ENCODE peak calls at places on chromosome 21, in four cellular contexts. I, O, D and A are unnamed samples.

GRCh38 chr21:42092805-42093590 is 21.9 kb downstream of the UMODL1 start:
- DNase-seq in I (no peak), O (no peak), D (no peak), A (no peak)

GRCh38 chr21:43918385-43918947 is 53.4 kb downstream of the AGPAT3 start:
- DNase-seq in I (no peak), O (no peak), D (no peak), A (no peak)

GRCh38 chr21:43268086-43268803 is 99.4 kb downstream of the CRYAA start:
- DNase-seq in I (peak; percentile 39), O (no peak), D (no peak), A (no peak)

GRCh38 chr21:44425307-44425894 is 29.9 kb upstream of the LRRC3 start:
- DNase-seq in I (no peak), O (no peak), D (no peak), A (no peak)

GRCh38 chr21:26093094-26093493 is 77.5 kb downstream of the APP start:
- DNase-seq in I (no peak), O (no peak), D (no peak), A (no peak)

GRCh38 chr21:34122047-34122446 is 48.7 kb downstream of the MRPS6 start:
- DNase-seq in I (no peak), O (no peak), D (no peak), A (no peak)

GRCh38 chr21:29718081-29718815 is 221.5 kb downstream of the GRIK1 start:
- DNase-seq in I (no peak), O (no peak), D (no peak), A (no peak)

GRCh38 chr21:27838585-27838984 is 871.7 kb upstream of the ADAMTS5 start:
- DNase-seq in I (no peak), O (no peak), D (no peak), A (no peak)

GRCh38 chr21:14688412-14688811 is 142.3 kb upstream of the SAMSN1 start:
- DNase-seq in I (no peak), O (no peak), D (no peak), A (peak; percentile 31)

GRCh38 chr21:41684381-41685245 is 82.2 kb downstream of the RIPK4 start:
- DNase-seq in I (peak; percentile 24), O (no peak), D (no peak), A (no peak)

GRCh38 chr21:34715985-34716596 is 47.3 kb downstream of the CLIC6 start:
- DNase-seq in I (no peak), O (no peak), D (no peak), A (no peak)

GRCh38 chr21:41564871-41565281 is 56.9 kb upstream of the TMPRSS2 start:
- DNase-seq in I (peak; percentile 7), O (no peak), D (no peak), A (no peak)

GRCh38 chr21:39114871-39115658 is 68.2 kb downstream of the PSMG1 start:
- DNase-seq in I (peak; percentile 29), O (no peak), D (no peak), A (no peak)

GRCh38 chr21:31520506-31521163 is 138.9 kb upstream of the SOD1 start:
- DNase-seq in I (no peak), O (no peak), D (no peak), A (no peak)

GRCh38 chr21:42062543-42063022 is 8.5 kb upstream of the UMODL1 start:
- DNase-seq in I (no peak), O (no peak), D (no peak), A (peak; percentile 82)

GRCh38 chr21:41906770-41907169 is 27.6 kb upstream of the PRDM15 start:
- DNase-seq in I (no peak), O (no peak), D (no peak), A (no peak)

GRCh38 chr21:35204850-35205564 is 155.9 kb upstream of the RUNX1 start:
- DNase-seq in I (no peak), O (peak; percentile 85), D (no peak), A (no peak)

GRCh38 chr21:37871121-37871862 is 45.0 kb downstream of the KCNJ6 start:
- DNase-seq in I (no peak), O (no peak), D (no peak), A (no peak)

GRCh38 chr21:44654576-44654950 is at the start of gene KRTAP12-4:
- DNase-seq in I (no peak), O (no peak), D (no peak), A (no peak)

DNA sequence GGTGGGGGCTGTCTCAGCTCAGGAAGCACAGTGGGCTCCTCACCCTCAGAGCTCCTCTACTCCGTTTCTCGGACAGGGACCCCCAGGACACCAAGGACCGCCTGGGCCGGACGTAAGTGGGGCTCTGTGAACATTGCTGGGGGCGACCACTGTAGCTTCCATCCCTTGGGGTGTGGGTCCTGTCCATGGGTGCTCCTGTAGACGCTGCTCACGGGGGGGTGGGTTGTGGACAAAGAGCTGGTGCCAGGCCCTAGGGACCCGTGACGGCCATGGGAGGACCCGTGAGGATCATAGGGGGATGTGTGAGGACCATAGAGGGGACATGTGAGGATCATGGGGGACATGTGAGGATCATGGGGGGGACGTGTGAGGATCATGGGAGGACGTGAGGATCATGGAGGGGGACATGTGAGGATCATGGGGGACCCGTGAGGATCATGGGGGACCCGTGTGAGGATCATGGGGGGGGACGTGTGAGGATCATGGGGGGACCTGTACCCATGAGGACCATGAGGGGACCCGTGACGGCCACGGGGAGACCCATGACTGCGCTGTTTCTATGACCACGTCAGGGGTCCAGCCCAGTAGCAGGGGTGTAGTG is 18.1 kb downstream of the COL6A1 start:
- DNase-seq in I (no peak), O (no peak), D (no peak), A (no peak)
- TF ChIP-seq ATF3 in I (no peak), O (no peak), D (no peak), A (no peak)

GRCh38 chr21:16419188-16419874 is 689.5 kb downstream of the USP25 start:
- DNase-seq in I (peak; percentile 12), O (no peak), D (no peak), A (no peak)
- TF ChIP-seq HDAC2 in I (no peak), O (no peak), D (no peak), A (no peak)

GRCh38 chr21:46111193-46111571 is 13.3 kb downstream of the COL6A2 start:
- DNase-seq in I (no peak), O (no peak), D (no peak), A (no peak)
- TF ChIP-seq ATF3 in I (no peak), O (no peak), D (no peak), A (no peak)

GRCh38 chr21:36723371-36723881 is 24.5 kb downstream of the SIM2 start:
- DNase-seq in I (no peak), O (no peak), D (no peak), A (no peak)
- TF ChIP-seq HDAC2 in I (no peak), O (no peak), D (no peak), A (no peak)

GRCh38 chr21:33115586-33116541 is 45.9 kb downstream of the OLIG1 start:
- DNase-seq in I (no peak), O (no peak), D (no peak), A (no peak)
- TF ChIP-seq ATF3 in I (no peak), O (no peak), D (no peak), A (no peak)